ENCODE peak calls at places on chromosomes 11 and 22, in four cellular contexts. X, W, H and K are unnamed samples.

GRCh38 chr22:16961477-16962186 is 46.4 kb downstream of the GAB4 start:
- DNase-seq in X (peak; percentile 27), W (no peak), H (no peak), K (no peak)

GRCh38 chr11:93085097-93085496 is 112.7 kb downstream of the SLC36A4 start:
- DNase-seq in X (no peak), W (no peak), H (no peak), K (no peak)

GRCh38 chr22:38260760-38261477 is 11.9 kb downstream of the TMEM184B start:
- DNase-seq in X (no peak), W (no peak), H (no peak), K (no peak)

GRCh38 chr11:65633390-65634139 is 4.3 kb upstream of the SIPA1 start:
- DNase-seq in X (no peak), W (no peak), H (no peak), K (no peak)

GRCh38 chr11:86014221-86014620 is 54.7 kb downstream of the PICALM start:
- DNase-seq in X (no peak), W (no peak), H (no peak), K (no peak)

GRCh38 chr11:64935634-64936081 is at the start of gene GPHA2:
- DNase-seq in X (no peak), W (no peak), H (no peak), K (peak; percentile 62)

GRCh38 chr22:49160261-49161001 is 667.2 kb downstream of the BRD1 start:
- DNase-seq in X (no peak), W (no peak), H (peak; percentile 4), K (no peak)

GRCh38 chr11:68039526-68040086 is 781 bp downstream of the TCIRG1 start:
- DNase-seq in X (no peak), W (no peak), H (peak; percentile 50), K (no peak)

GRCh38 chr11:75413864-75414263 is 14.5 kb downstream of the RPS3 start:
- DNase-seq in X (no peak), W (no peak), H (peak; percentile 75), K (no peak)

GRCh38 chr11:132438418-132438817 is 1068.0 kb downstream of the NTM start:
- DNase-seq in X (no peak), W (no peak), H (no peak), K (no peak)

GRCh38 chr22:45615364-45615763 is 56.3 kb upstream of the ATXN10 start:
- DNase-seq in X (no peak), W (no peak), H (no peak), K (no peak)

GRCh38 chr11:73995731-73996130 is 13.1 kb upstream of the UCP2 start:
- DNase-seq in X (no peak), W (peak; percentile 86), H (no peak), K (no peak)

GRCh38 chr11:2798951-2799761 is 86.4 kb downstream of the CDKN1C start:
- DNase-seq in X (peak; percentile 27), W (no peak), H (peak; percentile 9), K (no peak)

GRCh38 chr11:5923789-5924188 is 18.3 kb upstream of the OR56A3 start:
- DNase-seq in X (no peak), W (no peak), H (no peak), K (no peak)

GRCh38 chr22:28230682-28231081 is 311.6 kb upstream of the PITPNB start:
- DNase-seq in X (no peak), W (no peak), H (no peak), K (no peak)

DNA sequence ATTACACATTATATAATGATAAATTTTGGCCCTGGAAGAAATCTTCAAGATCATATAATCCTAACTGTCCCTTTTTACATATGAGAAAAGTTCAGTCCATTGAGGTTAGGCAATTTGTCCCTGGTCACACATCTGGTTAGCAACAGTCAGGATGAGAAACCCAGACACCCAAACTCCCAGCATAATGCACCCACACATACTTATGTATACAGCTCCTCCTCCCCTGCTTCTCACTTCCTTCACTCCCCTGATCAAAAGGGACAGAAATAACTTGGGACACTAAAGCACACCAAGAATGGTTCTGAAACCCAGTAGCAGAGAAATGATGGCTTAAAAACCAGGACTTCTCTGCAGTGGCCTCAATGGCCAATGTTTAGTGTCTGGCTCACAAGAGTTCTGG is 11.1 kb downstream of the NUMA1 start:
- DNase-seq in X (no peak), W (no peak), H (no peak), K (no peak)
- H3K4me1 ChIP-seq in X (peaks cover 11% of the 10 kb centered on the region), W (peaks cover 5% of the 10 kb centered on the region), H (peaks cover 57% of the 10 kb centered on the region), K (peaks cover 15% of the 10 kb centered on the region)

DNA sequence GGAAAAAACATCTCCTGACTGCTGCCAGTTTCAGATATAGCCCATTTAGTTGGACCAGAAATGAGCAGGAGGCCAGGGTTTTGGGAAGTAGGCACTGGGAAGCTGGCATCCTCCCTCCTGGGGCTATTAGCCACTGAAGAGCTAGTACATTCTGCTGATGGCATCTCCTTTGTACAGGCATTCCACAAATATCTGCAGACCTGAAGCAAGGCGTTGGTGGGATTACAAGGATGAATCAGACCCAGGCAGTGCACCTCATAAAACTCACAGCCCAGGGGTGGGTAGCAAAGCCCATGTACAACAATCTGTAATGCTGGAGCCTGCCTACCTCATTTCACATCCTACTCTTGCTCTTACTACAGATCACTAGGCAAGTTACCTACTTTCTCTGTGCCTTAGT is 27.5 kb upstream of the POU2AF1 start:
- DNase-seq in X (no peak), W (no peak), H (no peak), K (no peak)
- H3K4me1 ChIP-seq in X (peaks cover 2% of the 10 kb centered on the region), W (no peaks in the 10 kb centered on the region), H (no peaks in the 10 kb centered on the region), K (no peaks in the 10 kb centered on the region)

GRCh38 chr11:126137146-126137545 is 74.3 kb downstream of the RPUSD4 start:
- DNase-seq in X (no peak), W (no peak), H (no peak), K (no peak)

GRCh38 chr11:126139541-126140091 is 71.8 kb downstream of the RPUSD4 start:
- DNase-seq in X (no peak), W (no peak), H (no peak), K (peak; percentile 64)

GRCh38 chr11:126138636-126139540 is 72.6 kb downstream of the RPUSD4 start:
- DNase-seq in X (no peak), W (no peak), H (no peak), K (peak; percentile 67)

GRCh38 chr11:126140932-126141291 is 70.5 kb downstream of the RPUSD4 start:
- DNase-seq in X (peak; percentile 68), W (no peak), H (peak; percentile 64), K (peak; percentile 75)

GRCh38 chr11:126140106-126140931 is 71.1 kb downstream of the RPUSD4 start:
- DNase-seq in X (no peak), W (no peak), H (no peak), K (peak; percentile 56)
- H3K4me1 ChIP-seq in X (peaks cover 18% of the 10 kb centered on the region), W (no peaks in the 10 kb centered on the region), H (peaks cover 8% of the 10 kb centered on the region), K (peaks cover 34% of the 10 kb centered on the region)

DNA sequence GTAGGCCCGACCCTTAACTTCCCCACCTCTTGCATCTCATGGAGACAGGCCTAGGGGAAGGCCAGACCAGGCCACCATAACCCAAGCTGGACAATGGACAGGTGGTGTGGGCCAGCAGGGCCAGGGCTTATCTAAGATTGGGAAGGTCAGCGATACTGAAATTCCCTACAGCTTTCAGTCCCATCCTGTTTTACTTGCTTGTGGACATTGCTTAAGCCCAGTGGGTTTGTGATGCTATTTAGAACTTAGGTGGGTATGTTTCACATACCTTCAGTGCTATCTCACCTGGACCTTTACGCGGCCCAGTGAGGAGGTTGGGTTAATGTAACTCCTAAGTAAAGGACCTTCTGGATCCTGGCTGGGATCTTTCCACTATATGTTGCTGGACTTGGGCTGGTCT is 1.7 kb downstream of the FADS2 start:
- DNase-seq in X (no peak), W (no peak), H (no peak), K (no peak)
- H3K4me1 ChIP-seq in X (peaks cover 14% of the 10 kb centered on the region), W (peaks cover 27% of the 10 kb centered on the region), H (peaks cover 64% of the 10 kb centered on the region), K (peaks cover 22% of the 10 kb centered on the region)

GRCh38 chr11:45263773-45264172 is 22.4 kb downstream of the SYT13 start:
- DNase-seq in X (no peak), W (no peak), H (no peak), K (no peak)

GRCh38 chr11:45260047-45260446 is 26.1 kb downstream of the SYT13 start:
- DNase-seq in X (no peak), W (no peak), H (no peak), K (no peak)

GRCh38 chr11:45264839-45265515 is 21.2 kb downstream of the SYT13 start:
- DNase-seq in X (no peak), W (no peak), H (no peak), K (no peak)

GRCh38 chr11:45265963-45266692 is 20.0 kb downstream of the SYT13 start:
- DNase-seq in X (no peak), W (no peak), H (no peak), K (no peak)

DNA sequence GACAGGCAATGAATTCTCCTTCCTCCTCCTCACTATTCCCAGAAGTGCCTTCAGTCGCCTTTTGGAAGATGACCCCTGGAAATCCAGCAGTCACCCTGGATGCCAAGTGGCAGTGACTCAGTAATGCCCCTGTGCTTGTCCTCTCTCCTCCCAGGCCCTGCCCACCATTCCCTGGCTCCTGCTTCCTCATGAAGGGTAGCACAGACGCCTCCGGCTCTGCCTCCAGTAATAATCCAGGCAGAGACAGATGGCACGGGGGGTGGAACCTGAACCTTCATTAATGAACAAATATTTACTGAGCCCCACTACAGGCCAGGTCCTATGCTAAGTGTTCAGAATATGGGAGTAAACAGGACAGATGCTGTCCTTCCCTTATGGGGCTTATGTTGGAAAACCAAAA is 23.2 kb downstream of the SYT13 start:
- DNase-seq in X (no peak), W (no peak), H (no peak), K (no peak)
- H3K4me1 ChIP-seq in X (no peaks in the 10 kb centered on the region), W (no peaks in the 10 kb centered on the region), H (peaks cover 2% of the 10 kb centered on the region), K (no peaks in the 10 kb centered on the region)